ENCODE peak calls at places on chromosomes 5 and 9, in six cellular contexts. One of them, this sample, is unnamed.

GRCh38 chr5:87097664-87098063 is 170.0 kb upstream of the RASA1 start:
- DNase-seq in cerebellar cortex: no peak
- DNase-seq in activated T-cell treated with anti-CD3 and anti-CD28 coated beads for 1 hour: no peak
- DNase-seq in DND-41: no peak
- DNase-seq in activated CD4-positive, alpha-beta T cell treated with anti-CD3 and anti-CD28 coated beads for 4 hours: no peak
- DNase-seq in stimulated activated CD4-positive, alpha-beta T cell treated with anti-CD3 and anti-CD28 coated beads, Interleukin-1b, Interleukin-23, amount 100 ng/mL, for 1 hour: no peak
- DNase-seq in this sample: no peak

GRCh38 chr5:15640116-15640515 is 140.1 kb downstream of the FBXL7 start:
- DNase-seq in cerebellar cortex: no peak
- DNase-seq in activated T-cell treated with anti-CD3 and anti-CD28 coated beads for 1 hour: no peak
- DNase-seq in DND-41: no peak
- DNase-seq in activated CD4-positive, alpha-beta T cell treated with anti-CD3 and anti-CD28 coated beads for 4 hours: no peak
- DNase-seq in stimulated activated CD4-positive, alpha-beta T cell treated with anti-CD3 and anti-CD28 coated beads, Interleukin-1b, Interleukin-23, amount 100 ng/mL, for 1 hour: no peak
- DNase-seq in this sample: no peak

GRCh38 chr5:54320256-54320655 is 9.9 kb upstream of the ARL15 start:
- DNase-seq in cerebellar cortex: no peak
- DNase-seq in activated T-cell treated with anti-CD3 and anti-CD28 coated beads for 1 hour: no peak
- DNase-seq in DND-41: no peak
- DNase-seq in activated CD4-positive, alpha-beta T cell treated with anti-CD3 and anti-CD28 coated beads for 4 hours: no peak
- DNase-seq in stimulated activated CD4-positive, alpha-beta T cell treated with anti-CD3 and anti-CD28 coated beads, Interleukin-1b, Interleukin-23, amount 100 ng/mL, for 1 hour: no peak
- DNase-seq in this sample: no peak

GRCh38 chr9:33995449-33995848 is 53.2 kb downstream of the UBAP2 start:
- DNase-seq in cerebellar cortex: no peak
- DNase-seq in activated T-cell treated with anti-CD3 and anti-CD28 coated beads for 1 hour: no peak
- DNase-seq in DND-41: no peak
- DNase-seq in activated CD4-positive, alpha-beta T cell treated with anti-CD3 and anti-CD28 coated beads for 4 hours: no peak
- DNase-seq in stimulated activated CD4-positive, alpha-beta T cell treated with anti-CD3 and anti-CD28 coated beads, Interleukin-1b, Interleukin-23, amount 100 ng/mL, for 1 hour: no peak
- DNase-seq in this sample: no peak

GRCh38 chr5:178115835-178116405 is 2.6 kb downstream of the N4BP3 start:
- DNase-seq in cerebellar cortex: no peak
- DNase-seq in activated T-cell treated with anti-CD3 and anti-CD28 coated beads for 1 hour: no peak
- DNase-seq in DND-41: no peak
- DNase-seq in activated CD4-positive, alpha-beta T cell treated with anti-CD3 and anti-CD28 coated beads for 4 hours: no peak
- DNase-seq in stimulated activated CD4-positive, alpha-beta T cell treated with anti-CD3 and anti-CD28 coated beads, Interleukin-1b, Interleukin-23, amount 100 ng/mL, for 1 hour: no peak
- DNase-seq in this sample: no peak

GRCh38 chr9:91426123-91426745 is 2.6 kb upstream of the NFIL3 start:
- DNase-seq in cerebellar cortex: peak; percentile 63
- DNase-seq in activated T-cell treated with anti-CD3 and anti-CD28 coated beads for 1 hour: no peak
- DNase-seq in DND-41: no peak
- DNase-seq in activated CD4-positive, alpha-beta T cell treated with anti-CD3 and anti-CD28 coated beads for 4 hours: no peak
- DNase-seq in stimulated activated CD4-positive, alpha-beta T cell treated with anti-CD3 and anti-CD28 coated beads, Interleukin-1b, Interleukin-23, amount 100 ng/mL, for 1 hour: no peak
- DNase-seq in this sample: no peak

GRCh38 chr5:17069995-17070405 is 133.9 kb upstream of the MYO10 start:
- DNase-seq in cerebellar cortex: no peak
- DNase-seq in activated T-cell treated with anti-CD3 and anti-CD28 coated beads for 1 hour: no peak
- DNase-seq in DND-41: no peak
- DNase-seq in activated CD4-positive, alpha-beta T cell treated with anti-CD3 and anti-CD28 coated beads for 4 hours: no peak
- DNase-seq in stimulated activated CD4-positive, alpha-beta T cell treated with anti-CD3 and anti-CD28 coated beads, Interleukin-1b, Interleukin-23, amount 100 ng/mL, for 1 hour: no peak
- DNase-seq in this sample: no peak

GRCh38 chr5:76473676-76474075 is 70.6 kb downstream of the IQGAP2 start:
- DNase-seq in cerebellar cortex: no peak
- DNase-seq in activated T-cell treated with anti-CD3 and anti-CD28 coated beads for 1 hour: peak; percentile 38
- DNase-seq in DND-41: peak; percentile 55
- DNase-seq in activated CD4-positive, alpha-beta T cell treated with anti-CD3 and anti-CD28 coated beads for 4 hours: peak; percentile 66
- DNase-seq in stimulated activated CD4-positive, alpha-beta T cell treated with anti-CD3 and anti-CD28 coated beads, Interleukin-1b, Interleukin-23, amount 100 ng/mL, for 1 hour: peak; percentile 17
- DNase-seq in this sample: peak; percentile 66

GRCh38 chr9:89037891-89038290 is 46.6 kb downstream of the S1PR3 start:
- DNase-seq in cerebellar cortex: no peak
- DNase-seq in activated T-cell treated with anti-CD3 and anti-CD28 coated beads for 1 hour: no peak
- DNase-seq in DND-41: no peak
- DNase-seq in activated CD4-positive, alpha-beta T cell treated with anti-CD3 and anti-CD28 coated beads for 4 hours: no peak
- DNase-seq in stimulated activated CD4-positive, alpha-beta T cell treated with anti-CD3 and anti-CD28 coated beads, Interleukin-1b, Interleukin-23, amount 100 ng/mL, for 1 hour: no peak
- DNase-seq in this sample: no peak